ENCODE peak calls at places on chromosomes 2 and 18, in six cellular contexts. V is HuH-7, D is ELR, R is fibroblast of lung, X is epithelial cell of proximal tubule, N is AG08396. O is an unnamed sample.

GRCh38 chr2:55099878-55100820 is 49.9 kb upstream of the RTN4 start:
- DNase-seq in D (peak), R (peak), V (no peak), X (peak), N (no peak), O (peak)

GRCh38 chr2:84603911-84604310 is 87.6 kb downstream of the DNAH6 start:
- DNase-seq in D (no peak), N (no peak), X (no peak), R (no peak), V (no peak), O (no peak)

GRCh38 chr2:21043744-21044532 is at the start of gene APOB:
- DNase-seq in X (no peak), D (no peak), V (peak), R (no peak), N (no peak), O (no peak)

GRCh38 chr2:50720695-50721314 is 311.1 kb downstream of the NRXN1 start:
- DNase-seq in N (no peak), D (no peak), R (peak), X (no peak), V (no peak), O (no peak)

GRCh38 chr18:77112161-77112801 is 20.3 kb downstream of the MBP start:
- DNase-seq in D (no peak), V (no peak), X (no peak), R (no peak), N (no peak), O (no peak)

GRCh38 chr2:128593518-128594272 is 275.0 kb upstream of the HS6ST1 start:
- DNase-seq in D (no peak), N (no peak), V (no peak), R (peak), X (peak), O (no peak)

GRCh38 chr2:172211507-172211906 is 108.8 kb upstream of the DLX2 start:
- DNase-seq in N (no peak), X (no peak), V (no peak), R (peak), D (peak), O (no peak)

GRCh38 chr2:215621389-215621788 is 185.5 kb upstream of the FN1 start:
- DNase-seq in V (no peak), X (no peak), R (peak), N (no peak), D (no peak), O (no peak)

GRCh38 chr2:10835052-10835970 is 22.7 kb upstream of the PDIA6 start:
- DNase-seq in N (peak), R (no peak), D (peak), V (peak), X (no peak), O (peak)

GRCh38 chr18:8499810-8500663 is 109.2 kb upstream of the RAB12 start:
- DNase-seq in D (no peak), N (no peak), V (no peak), X (no peak), R (no peak), O (no peak)

GRCh38 chr18:43482600-43482999 is 205.3 kb upstream of the SYT4 start:
- DNase-seq in V (no peak), D (no peak), R (no peak), X (no peak), N (no peak), O (no peak)

GRCh38 chr2:31219131-31219969 is 2.0 kb upstream of the CAPN14 start:
- DNase-seq in N (no peak), V (no peak), R (no peak), X (no peak), D (no peak), O (peak)

GRCh38 chr2:85712261-85712660 is 18.1 kb downstream of the GNLY start:
- DNase-seq in R (no peak), X (no peak), N (no peak), D (no peak), V (no peak), O (no peak)

GRCh38 chr2:226583715-226584114 is 215.9 kb downstream of the IRS1 start:
- DNase-seq in R (peak), N (peak), D (peak), V (no peak), X (peak), O (peak)

GRCh38 chr2:138020432-138020831 is 56.2 kb downstream of the HNMT start:
- DNase-seq in V (peak), D (no peak), R (no peak), N (no peak), X (no peak), O (no peak)

GRCh38 chr2:190551928-190552327 is 17.4 kb upstream of the NEMP2 start:
- DNase-seq in N (no peak), V (no peak), R (no peak), X (no peak), D (no peak), O (no peak)

GRCh38 chr2:46053502-46054094 is 243.6 kb upstream of the EPAS1 start:
- DNase-seq in X (no peak), V (no peak), N (no peak), R (peak), D (no peak), O (no peak)

GRCh38 chr2:213119061-213119809 is 32.2 kb downstream of the IKZF2 start:
- DNase-seq in X (no peak), D (peak), R (peak), N (peak), V (no peak), O (peak)

GRCh38 chr2:72859831-72860262 is 27.4 kb upstream of the SPR start:
- DNase-seq in V (peak), N (peak), X (no peak), R (peak), D (peak), O (peak)

GRCh38 chr2:236617796-236618195 is 48.2 kb downstream of the ACKR3 start:
- DNase-seq in X (no peak), N (no peak), D (no peak), R (no peak), V (no peak), O (no peak)

GRCh38 chr18:7524786-7525185 is 42.3 kb upstream of the PTPRM start:
- DNase-seq in X (no peak), V (no peak), R (no peak), N (no peak), D (no peak), O (no peak)

GRCh38 chr2:71833855-71834554 is 313.7 kb downstream of the CYP26B1 start:
- DNase-seq in R (peak), V (no peak), X (no peak), D (no peak), N (peak), O (no peak)

GRCh38 chr2:225276207-225276606 is 123.3 kb upstream of the NYAP2 start:
- DNase-seq in R (no peak), V (no peak), X (no peak), N (no peak), D (no peak), O (no peak)

GRCh38 chr2:162390801-162391200 is 46.9 kb downstream of the GCA start:
- DNase-seq in D (no peak), N (no peak), R (no peak), V (no peak), X (no peak), O (no peak)

GRCh38 chr2:197011777-197012641 is 85.5 kb upstream of the PGAP1 start:
- DNase-seq in X (no peak), V (peak), R (peak), D (peak), N (peak), O (peak)

GRCh38 chr2:220876074-220876824 is 695.9 kb downstream of the EPHA4 start:
- DNase-seq in N (no peak), X (no peak), D (no peak), R (no peak), V (no peak), O (no peak)

GRCh38 chr2:1450935-1451334 is 37.7 kb downstream of the TPO start:
- DNase-seq in V (no peak), N (no peak), R (no peak), X (no peak), D (no peak), O (no peak)

GRCh38 chr2:206619011-206619410 is 23.3 kb upstream of the FAM237A start:
- DNase-seq in N (no peak), D (no peak), R (no peak), V (no peak), X (no peak), O (no peak)

GRCh38 chr2:71945133-71945959 is 202.3 kb downstream of the CYP26B1 start:
- DNase-seq in R (no peak), X (no peak), N (no peak), V (no peak), D (no peak), O (no peak)

GRCh38 chr2:213187833-213188532 is 36.6 kb upstream of the IKZF2 start:
- DNase-seq in R (peak), N (peak), X (peak), V (no peak), D (peak), O (peak)

GRCh38 chr2:181374741-181375675 is 82.2 kb upstream of the ITGA4 start:
- DNase-seq in R (peak), V (no peak), N (no peak), D (peak), X (no peak), O (no peak)

GRCh38 chr2:10532631-10533101 is 84.5 kb upstream of the ODC1 start:
- DNase-seq in R (peak), V (no peak), N (no peak), X (no peak), D (no peak), O (peak)

GRCh38 chr18:2935438-2936192 is 77.3 kb downstream of the LPIN2 start:
- DNase-seq in X (no peak), N (no peak), R (no peak), D (no peak), V (no peak), O (no peak)

GRCh38 chr2:97210336-97210735 is 97.4 kb downstream of the ANKRD36 start:
- DNase-seq in X (no peak), N (no peak), V (no peak), R (no peak), D (no peak), O (no peak)